ENCODE peak calls at places on chromosomes 13 and 19, in seven cellular contexts. U is spleen, L is endodermal cell, N is AML-193, W is NCI-H510A treated with DMSO at 0.1 percent for 48 hours, Q is immature natural killer cell, V is hepatic stellate cell. X is an unnamed sample.
A peak's percentile ranks its signal among the peaks of the same experiment; 100 is the strongest.

GRCh38 chr13:113769881-113770280 is 10.9 kb downstream of the TMEM255B start:
- DNase-seq in U (peak; percentile 51), L (peak; percentile 27), N (no peak), W (no peak), Q (no peak), V (no peak), X (peak; percentile 78)

GRCh38 chr13:75226755-75227435 is 255.1 kb downstream of the TBC1D4 start:
- DNase-seq in U (no peak), L (no peak), N (peak; percentile 62), W (no peak), Q (no peak), V (peak; percentile 65), X (no peak)

GRCh38 chr19:6032827-6033226 is 54.9 kb upstream of the RANBP3 start:
- DNase-seq in U (no peak), L (peak; percentile 20), N (no peak), W (no peak), Q (no peak), V (no peak), X (peak; percentile 33)

GRCh38 chr19:2059422-2060201 is 8.6 kb upstream of the MKNK2 start:
- DNase-seq in U (peak; percentile 85), L (no peak), N (no peak), W (peak; percentile 74), Q (no peak), V (peak; percentile 79), X (no peak)

GRCh38 chr19:14166448-14166847 is 30.1 kb upstream of the ASF1B start:
- DNase-seq in U (no peak), L (no peak), N (no peak), W (no peak), Q (peak; percentile 47), V (no peak), X (no peak)

GRCh38 chr13:38821753-38822551 is 135.1 kb downstream of the FREM2 start:
- DNase-seq in U (no peak), L (no peak), N (no peak), W (no peak), Q (no peak), V (no peak), X (no peak)

GRCh38 chr13:44734204-44734707 is 158.1 kb upstream of the TSC22D1 start:
- DNase-seq in U (no peak), L (no peak), N (no peak), W (no peak), Q (no peak), V (no peak), X (no peak)

GRCh38 chr13:28953714-28954113 is 133.6 kb downstream of the MTUS2 start:
- DNase-seq in U (no peak), L (no peak), N (no peak), W (no peak), Q (no peak), V (no peak), X (no peak)

GRCh38 chr19:53884256-53884655 is 2.3 kb downstream of the PRKCG start:
- DNase-seq in U (no peak), L (peak; percentile 39), N (no peak), W (no peak), Q (no peak), V (no peak), X (no peak)

GRCh38 chr19:38385057-38385803 is 2.6 kb downstream of the GGN start:
- DNase-seq in U (no peak), L (no peak), N (no peak), W (no peak), Q (no peak), V (no peak), X (no peak)

GRCh38 chr13:101267656-101268055 is 148.7 kb downstream of the NALCN start:
- DNase-seq in U (no peak), L (no peak), N (no peak), W (no peak), Q (no peak), V (no peak), X (no peak)

GRCh38 chr13:53028637-53029121 is at the start of gene OLFM4:
- DNase-seq in U (no peak), L (peak; percentile 59), N (no peak), W (no peak), Q (no peak), V (no peak), X (no peak)

GRCh38 chr19:47520343-47520806 is 5.5 kb upstream of the NAPA start:
- DNase-seq in U (no peak), L (no peak), N (no peak), W (no peak), Q (no peak), V (no peak), X (no peak)

GRCh38 chr13:65656740-65657329 is 1573.3 kb downstream of the PCDH9 start:
- DNase-seq in U (no peak), L (no peak), N (peak; percentile 2), W (no peak), Q (no peak), V (peak; percentile 1), X (no peak)

GRCh38 chr13:36163809-36164308 is 32.7 kb upstream of the DCLK1 start:
- DNase-seq in U (no peak), L (no peak), N (no peak), W (peak; percentile 82), Q (no peak), V (peak; percentile 43), X (no peak)

GRCh38 chr19:41734156-41734555 is 21.2 kb upstream of the CEACAM6 start:
- DNase-seq in U (no peak), L (no peak), N (no peak), W (no peak), Q (no peak), V (no peak), X (no peak)